ENCODE peak calls at places on chromosomes 2 and 18, in six cellular contexts. M is K562, L is HCT116, U is HepG2, O is SK-N-SH, V is GM12878. C is an unnamed sample.

GRCh38 chr2:142190805-142191204 is 60.0 kb upstream of the LRP1B start:
- DNase-seq in O (no peak), L (no peak), M (no peak), U (no peak), V (no peak), C (no peak)

GRCh38 chr18:79465392-79465991 is 69.8 kb downstream of the NFATC1 start:
- DNase-seq in U (no peak), V (peak), M (no peak), L (no peak), O (no peak), C (no peak)

GRCh38 chr2:51247252-51247651 is 215.3 kb upstream of the NRXN1 start:
- DNase-seq in M (no peak), O (no peak), V (no peak), L (no peak), U (no peak), C (no peak)

GRCh38 chr2:226977775-226978190 is 141.9 kb downstream of the RHBDD1 start:
- DNase-seq in U (no peak), L (no peak), M (peak), O (peak), V (no peak), C (no peak)

GRCh38 chr18:69518989-69519388 is 118.3 kb downstream of the DOK6 start:
- DNase-seq in O (no peak), U (no peak), L (no peak), M (no peak), V (no peak), C (no peak)

GRCh38 chr2:240442891-240443715 is 7.6 kb downstream of the GPC1 start:
- DNase-seq in U (no peak), M (no peak), V (no peak), O (no peak), L (no peak), C (no peak)

GRCh38 chr2:64945973-64946736 is 43.0 kb upstream of the SLC1A4 start:
- DNase-seq in M (no peak), L (no peak), U (no peak), O (no peak), V (peak), C (no peak)

GRCh38 chr2:9205963-9206948 is at the start of gene ASAP2:
- DNase-seq in L (no peak), V (no peak), U (peak), O (peak), M (peak), C (peak)

GRCh38 chr2:39954346-39954745 is 175.3 kb upstream of the THUMPD2 start:
- DNase-seq in V (no peak), L (no peak), U (no peak), O (no peak), M (no peak), C (no peak)

GRCh38 chr2:12391097-12391496 is 325.6 kb upstream of the TRIB2 start:
- DNase-seq in O (no peak), M (no peak), U (peak), V (no peak), L (no peak), C (no peak)

DNA sequence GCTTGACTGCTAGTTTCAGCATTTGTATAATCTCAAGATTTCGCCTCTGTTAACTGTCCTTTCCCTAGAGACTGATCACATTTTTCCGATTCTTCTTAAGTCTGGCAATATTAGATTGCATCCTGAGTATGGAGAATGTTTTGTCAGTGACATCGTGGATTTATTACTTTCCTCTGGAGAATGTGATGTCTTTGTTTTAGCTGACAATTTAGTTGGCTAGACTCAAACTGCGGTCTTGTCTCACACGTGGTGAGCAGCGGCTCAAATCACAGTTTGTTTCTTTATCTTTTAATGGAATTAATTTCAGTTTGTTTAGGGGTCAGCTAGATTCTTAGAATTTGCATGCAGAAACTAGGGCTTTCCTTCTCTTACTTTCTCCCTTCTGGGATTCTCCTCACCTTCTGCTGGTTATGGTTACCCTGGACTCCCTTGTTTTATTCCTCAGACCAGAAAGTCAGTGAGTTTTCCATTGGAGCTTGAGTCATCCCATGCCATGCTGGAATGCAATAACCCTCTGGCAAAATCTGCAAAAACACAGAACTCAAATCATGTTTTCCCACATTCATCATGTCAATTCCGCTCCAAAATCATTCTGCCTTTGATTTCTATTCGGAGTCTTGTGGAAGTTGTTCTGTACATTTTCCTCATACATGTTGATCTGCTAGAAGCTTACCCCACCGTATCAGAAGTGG is 327.2 kb upstream of the TRIB2 start:
- DNase-seq in U (no peak), L (no peak), O (no peak), M (no peak), V (no peak), C (no peak)
- TF ChIP-seq JUND in U (no peak), L (no peak), O (no peak), M (no peak), V (no peak), C (no peak)

DNA sequence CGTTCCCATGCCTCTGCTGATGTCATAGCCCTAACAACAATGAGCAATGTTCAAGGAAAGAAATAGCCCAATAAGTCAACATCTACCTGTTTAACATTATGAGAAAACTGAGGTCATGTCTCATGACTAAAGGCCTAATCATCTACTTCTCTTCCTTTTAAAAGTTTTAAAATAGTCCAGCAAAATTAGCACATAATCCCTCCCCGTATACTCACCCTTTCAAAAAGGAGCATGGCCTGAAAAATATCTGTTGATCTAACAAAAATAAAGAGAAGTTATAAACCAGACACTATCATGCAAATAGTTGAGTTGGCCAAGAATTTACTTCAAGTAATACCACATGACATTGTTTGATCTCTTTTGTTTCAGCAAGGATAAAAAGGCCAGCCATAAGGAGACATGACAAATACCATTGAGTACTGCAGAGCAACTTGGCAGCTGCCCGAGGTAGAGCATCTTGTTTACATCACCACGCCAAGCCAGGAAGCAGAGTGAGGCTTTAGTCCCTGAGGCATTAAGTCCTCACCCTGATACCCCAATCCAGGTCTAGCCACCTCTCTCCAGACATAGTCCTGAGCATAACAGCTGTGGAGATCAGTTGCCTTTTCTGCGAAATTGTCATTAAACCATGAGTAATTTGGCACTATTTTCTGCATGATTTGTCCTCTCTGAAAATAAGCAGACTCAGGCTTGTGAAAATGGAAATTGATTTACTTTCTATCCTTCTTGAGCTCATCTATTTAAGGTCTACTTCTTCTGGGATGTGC is 137.4 kb upstream of the ETAA1 start:
- DNase-seq in U (no peak), M (no peak), O (peak), L (no peak), V (no peak), C (peak)
- TF ChIP-seq JUND in U (no peak), M (no peak), O (peak), L (no peak), V (no peak), C (no peak)

GRCh38 chr2:124267821-124268220 is 242.7 kb downstream of the CNTNAP5 start:
- DNase-seq in V (no peak), M (no peak), U (no peak), O (no peak), L (no peak), C (no peak)

GRCh38 chr2:124269348-124269747 is 244.3 kb downstream of the CNTNAP5 start:
- DNase-seq in U (no peak), V (no peak), O (peak), M (no peak), L (no peak), C (no peak)

GRCh38 chr2:124264496-124265160 is 239.5 kb downstream of the CNTNAP5 start:
- DNase-seq in M (no peak), V (no peak), U (no peak), L (no peak), O (no peak), C (no peak)

GRCh38 chr2:124261456-124261855 is 236.4 kb downstream of the CNTNAP5 start:
- DNase-seq in V (no peak), U (no peak), O (no peak), L (no peak), M (no peak), C (no peak)

DNA sequence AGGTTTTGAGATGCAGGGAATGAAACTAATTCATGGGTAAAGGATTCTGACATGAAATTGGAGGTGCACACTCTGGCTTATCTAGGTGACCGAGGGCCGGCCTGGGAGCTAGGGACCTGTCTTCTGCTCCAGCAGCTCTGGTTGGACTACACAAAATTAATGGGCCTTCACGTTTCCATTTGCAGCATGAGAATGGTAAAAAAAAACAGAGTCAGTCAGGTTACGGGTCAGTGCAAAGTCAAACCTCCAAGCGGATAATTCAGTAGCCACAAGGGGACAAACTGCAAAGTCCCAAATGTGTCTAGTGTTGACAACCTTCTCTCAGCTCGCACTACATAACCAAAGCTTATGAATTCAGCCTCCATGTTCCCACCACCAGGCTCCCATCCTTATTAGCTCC is 240.6 kb downstream of the CNTNAP5 start:
- DNase-seq in V (no peak), U (no peak), M (no peak), L (no peak), O (no peak), C (no peak)
- TF ChIP-seq JUND in V (no peak), U (no peak), M (no peak), L (no peak), O (no peak), C (no peak)

GRCh38 chr2:204122425-204122824 is 185.9 kb downstream of the ICOS start:
- DNase-seq in M (no peak), V (no peak), L (no peak), U (no peak), O (no peak), C (peak)
- TF ChIP-seq JUND in M (no peak), V (no peak), L (no peak), U (no peak), O (no peak), C (no peak)

GRCh38 chr2:23988371-23988770 is 21.5 kb upstream of the MFSD2B start:
- DNase-seq in O (no peak), U (peak), V (no peak), L (no peak), M (no peak), C (peak)

GRCh38 chr2:23994567-23994966 is 15.3 kb upstream of the MFSD2B start:
- DNase-seq in U (no peak), M (no peak), V (no peak), O (no peak), L (no peak), C (no peak)

GRCh38 chr2:23993736-23994269 is 16.1 kb upstream of the MFSD2B start:
- DNase-seq in U (no peak), L (no peak), V (no peak), M (no peak), O (no peak), C (no peak)

GRCh38 chr2:23992931-23993330 is 17.0 kb upstream of the MFSD2B start:
- DNase-seq in M (no peak), V (no peak), O (no peak), U (no peak), L (no peak), C (no peak)
- TF ChIP-seq JUND in M (no peak), V (no peak), O (no peak), U (no peak), L (no peak), C (no peak)